ENCODE peak calls at places on chromosome 17, in six cellular contexts. One of them, this sample, is unnamed.

GRCh38 chr17:416293-417206 is 63.9 kb upstream of the RPH3AL start:
- DNase-seq in lower leg skin: no peak
- DNase-seq in ovary: no peak
- DNase-seq in AG04450: no peak
- DNase-seq in neural progenitor cell: no peak
- DNase-seq in lower lobe of right lung: no peak
- DNase-seq in this sample: no peak

GRCh38 chr17:73371285-73371684 is 59.5 kb upstream of the CDC42EP4 start:
- DNase-seq in lower leg skin: no peak
- DNase-seq in ovary: no peak
- DNase-seq in AG04450: peak
- DNase-seq in neural progenitor cell: no peak
- DNase-seq in lower lobe of right lung: no peak
- DNase-seq in this sample: peak

GRCh38 chr17:77827039-77827438 is 131.5 kb upstream of the TNRC6C start:
- DNase-seq in lower leg skin: no peak
- DNase-seq in ovary: no peak
- DNase-seq in AG04450: no peak
- DNase-seq in neural progenitor cell: no peak
- DNase-seq in lower lobe of right lung: peak
- DNase-seq in this sample: no peak

GRCh38 chr17:38912221-38912813 is 13.1 kb upstream of the LASP1NB start:
- DNase-seq in lower leg skin: no peak
- DNase-seq in ovary: peak
- DNase-seq in AG04450: no peak
- DNase-seq in neural progenitor cell: no peak
- DNase-seq in lower lobe of right lung: peak
- DNase-seq in this sample: no peak

GRCh38 chr17:47978324-47978723 is 7.4 kb downstream of the CDK5RAP3 start:
- DNase-seq in lower leg skin: no peak
- DNase-seq in ovary: peak
- DNase-seq in AG04450: peak
- DNase-seq in neural progenitor cell: peak
- DNase-seq in lower lobe of right lung: no peak
- DNase-seq in this sample: peak

GRCh38 chr17:50947844-50948514 is 81.8 kb upstream of the TOB1 start:
- DNase-seq in lower leg skin: peak
- DNase-seq in ovary: no peak
- DNase-seq in AG04450: no peak
- DNase-seq in neural progenitor cell: no peak
- DNase-seq in lower lobe of right lung: peak
- DNase-seq in this sample: no peak

GRCh38 chr17:77618173-77618572 is 340.3 kb upstream of the TNRC6C start:
- DNase-seq in lower leg skin: no peak
- DNase-seq in ovary: no peak
- DNase-seq in AG04450: no peak
- DNase-seq in neural progenitor cell: no peak
- DNase-seq in lower lobe of right lung: no peak
- DNase-seq in this sample: no peak

GRCh38 chr17:72472116-72472515 is 351.3 kb downstream of the SOX9 start:
- DNase-seq in lower leg skin: no peak
- DNase-seq in ovary: no peak
- DNase-seq in AG04450: no peak
- DNase-seq in neural progenitor cell: no peak
- DNase-seq in lower lobe of right lung: no peak
- DNase-seq in this sample: no peak

GRCh38 chr17:11240041-11240801 is 792 bp upstream of the SHISA6 start:
- DNase-seq in lower leg skin: no peak
- DNase-seq in ovary: no peak
- DNase-seq in AG04450: no peak
- DNase-seq in neural progenitor cell: peak
- DNase-seq in lower lobe of right lung: no peak
- DNase-seq in this sample: no peak
- TF ChIP-seq CTCF in lower leg skin: no peak
- TF ChIP-seq CTCF in ovary: no peak
- TF ChIP-seq CTCF in AG04450: no peak
- TF ChIP-seq CTCF in neural progenitor cell: peak
- TF ChIP-seq CTCF in lower lobe of right lung: no peak
- TF ChIP-seq CTCF in this sample: no peak

GRCh38 chr17:4019400-4019799 is 55.2 kb upstream of the ATP2A3 start:
- DNase-seq in lower leg skin: no peak
- DNase-seq in ovary: no peak
- DNase-seq in AG04450: no peak
- DNase-seq in neural progenitor cell: no peak
- DNase-seq in lower lobe of right lung: no peak
- DNase-seq in this sample: no peak
- H3K4me3 ChIP-seq in lower leg skin: no peak
- H3K4me3 ChIP-seq in ovary: no peak
- H3K4me3 ChIP-seq in AG04450: no peak
- H3K4me3 ChIP-seq in neural progenitor cell: no peak
- H3K4me3 ChIP-seq in lower lobe of right lung: no peak
- H3K4me3 ChIP-seq in this sample: no peak

DNA sequence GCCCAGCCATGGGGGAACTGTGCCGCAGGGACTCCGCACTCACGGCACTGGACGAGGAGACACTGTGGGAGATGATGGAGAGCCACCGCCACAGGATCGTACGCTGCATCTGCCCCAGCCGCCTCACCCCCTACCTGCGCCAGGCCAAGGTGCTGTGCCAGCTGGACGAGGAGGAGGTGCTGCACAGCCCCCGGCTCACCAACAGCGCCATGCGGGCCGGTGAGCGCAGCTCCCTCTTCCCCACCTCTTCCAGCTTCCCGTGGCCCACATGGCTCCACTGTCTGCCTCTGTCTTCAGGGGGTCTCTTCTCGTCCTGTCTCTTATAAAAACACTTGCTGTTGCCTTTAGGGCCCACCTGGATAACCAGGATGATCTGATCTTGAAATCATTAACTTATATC is 11.6 kb downstream of the CARD14 start:
- DNase-seq in lower leg skin: no peak
- DNase-seq in ovary: no peak
- DNase-seq in AG04450: no peak
- DNase-seq in neural progenitor cell: no peak
- DNase-seq in lower lobe of right lung: no peak
- DNase-seq in this sample: no peak
- TF ChIP-seq CTCF in lower leg skin: no peak
- TF ChIP-seq CTCF in ovary: no peak
- TF ChIP-seq CTCF in AG04450: no peak
- TF ChIP-seq CTCF in neural progenitor cell: no peak
- TF ChIP-seq CTCF in lower lobe of right lung: no peak
- TF ChIP-seq CTCF in this sample: no peak

GRCh38 chr17:21573961-21574610 is 118.2 kb upstream of the KCNJ18 start:
- DNase-seq in lower leg skin: peak
- DNase-seq in ovary: peak
- DNase-seq in AG04450: peak
- DNase-seq in neural progenitor cell: no peak
- DNase-seq in lower lobe of right lung: peak
- DNase-seq in this sample: peak
- H3K4me3 ChIP-seq in lower leg skin: peak
- H3K4me3 ChIP-seq in ovary: peak
- H3K4me3 ChIP-seq in AG04450: peak
- H3K4me3 ChIP-seq in neural progenitor cell: no peak
- H3K4me3 ChIP-seq in lower lobe of right lung: peak
- H3K4me3 ChIP-seq in this sample: peak

DNA sequence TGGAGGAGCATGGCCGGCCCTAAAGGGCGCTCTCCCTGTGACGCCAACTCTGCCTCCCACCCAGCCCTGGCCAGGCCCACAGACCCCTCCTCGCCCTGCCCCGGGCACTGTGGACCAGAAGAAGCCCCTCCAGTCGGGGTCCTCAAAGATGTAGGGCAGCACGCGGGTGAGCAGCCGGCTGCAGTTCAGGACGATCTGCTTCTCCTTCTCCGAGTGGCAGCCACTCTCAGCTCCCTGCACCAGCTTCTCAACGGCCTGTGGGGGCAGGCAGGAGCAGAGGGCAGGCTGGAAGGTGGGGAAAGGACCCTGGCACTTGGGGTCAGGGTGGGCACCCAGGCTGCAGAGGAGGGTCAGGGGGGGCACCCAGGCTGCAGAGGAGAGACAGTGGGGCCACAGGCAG is 8.9 kb downstream of the HID1 start:
- DNase-seq in lower leg skin: no peak
- DNase-seq in ovary: no peak
- DNase-seq in AG04450: no peak
- DNase-seq in neural progenitor cell: peak
- DNase-seq in lower lobe of right lung: no peak
- DNase-seq in this sample: no peak
- TF ChIP-seq CTCF in lower leg skin: no peak
- TF ChIP-seq CTCF in ovary: no peak
- TF ChIP-seq CTCF in AG04450: peak
- TF ChIP-seq CTCF in neural progenitor cell: peak
- TF ChIP-seq CTCF in lower lobe of right lung: no peak
- TF ChIP-seq CTCF in this sample: no peak